ENCODE peak calls at places on chromosomes 16 and 17, in four cellular contexts. I is A549, R is K562, T is HepG2. X is an unnamed sample.

GRCh38 chr16:67678354-67679023 is 11.9 kb downstream of the C16orf86 start:
- DNase-seq in I (no peak), T (no peak), R (no peak), X (no peak)

GRCh38 chr17:19729900-19730299 is 13.5 kb upstream of the SLC47A2 start:
- DNase-seq in I (no peak), T (no peak), R (no peak), X (no peak)

GRCh38 chr16:56833243-56833970 is 31.6 kb upstream of the SLC12A3 start:
- DNase-seq in T (no peak), R (no peak), I (no peak), X (no peak)

GRCh38 chr17:32596666-32597065 is 109.9 kb downstream of the CDK5R1 start:
- DNase-seq in R (no peak), I (peak), T (no peak), X (no peak)

GRCh38 chr16:56898847-56899246 is 33.1 kb upstream of the HERPUD1 start:
- DNase-seq in R (no peak), T (no peak), I (no peak), X (no peak)

GRCh38 chr16:89331371-89332109 is 114.0 kb downstream of the ZNF778 start:
- DNase-seq in I (no peak), R (no peak), T (no peak), X (peak)

GRCh38 chr16:84471316-84471715 is 33.1 kb downstream of the MEAK7 start:
- DNase-seq in R (no peak), T (no peak), I (no peak), X (no peak)

GRCh38 chr17:21029032-21029431 is 13.8 kb downstream of the USP22 start:
- DNase-seq in I (peak), R (no peak), T (no peak), X (no peak)

GRCh38 chr17:47663997-47664941 is 14.6 kb downstream of the KPNB1 start:
- DNase-seq in I (peak), R (peak), T (peak), X (peak)

GRCh38 chr17:48529191-48529979 is 1.4 kb downstream of the HOXB1 start:
- DNase-seq in I (no peak), T (no peak), R (no peak), X (peak)

GRCh38 chr17:76370261-76370993 is 14.0 kb upstream of the SPHK1 start:
- DNase-seq in R (peak), T (no peak), I (peak), X (no peak)

GRCh38 chr16:13702614-13703013 is 217.3 kb upstream of the ERCC4 start:
- DNase-seq in I (no peak), R (no peak), T (no peak), X (no peak)

GRCh38 chr17:3740611-3741073 is 16.9 kb downstream of the HASPIN start:
- DNase-seq in R (no peak), I (no peak), T (no peak), X (no peak)

GRCh38 chr16:22030087-22030812 is 22.3 kb downstream of the MOSMO start:
- DNase-seq in T (peak), R (no peak), I (no peak), X (no peak)

GRCh38 chr17:69287168-69287567 is 39.8 kb downstream of the ABCA5 start:
- DNase-seq in T (no peak), I (peak), R (no peak), X (no peak)

GRCh38 chr16:73384561-73384960 is 336.6 kb upstream of the ZFHX3 start:
- DNase-seq in T (no peak), R (no peak), I (no peak), X (no peak)

GRCh38 chr17:34913001-34913400 is 48.3 kb downstream of the CCT6B start:
- DNase-seq in I (no peak), T (no peak), R (no peak), X (no peak)

GRCh38 chr17:1391577-1391976 is 8.4 kb downstream of the YWHAE start:
- DNase-seq in T (no peak), I (no peak), R (no peak), X (no peak)

GRCh38 chr16:54546481-54546880 is 259.9 kb upstream of the IRX3 start:
- DNase-seq in I (no peak), T (no peak), R (no peak), X (no peak)

GRCh38 chr17:14069251-14069981 is at the start of gene COX10:
- DNase-seq in T (peak), R (peak), I (peak), X (peak)

GRCh38 chr17:37067555-37068111 is 118.9 kb downstream of the AATF start:
- DNase-seq in T (peak), R (peak), I (peak), X (no peak)

GRCh38 chr17:62933986-62934385 is 32.0 kb upstream of the TANC2 start:
- DNase-seq in R (no peak), T (no peak), I (no peak), X (no peak)

GRCh38 chr16:3099395-3099731 is 269 bp upstream of the ZSCAN10 start:
- DNase-seq in R (no peak), T (no peak), I (no peak), X (no peak)

GRCh38 chr17:58364270-58364942 is 12.4 kb upstream of the SUPT4H1 start:
- DNase-seq in T (peak), R (peak), I (no peak), X (no peak)

GRCh38 chr17:29931253-29931932 is 1.4 kb upstream of the SSH2 start:
- DNase-seq in I (peak), T (peak), R (peak), X (peak)

GRCh38 chr17:27778193-27778592 is 22.1 kb downstream of the NOS2 start:
- DNase-seq in T (no peak), I (no peak), R (peak), X (no peak)

GRCh38 chr16:58503863-58504688 is 4.1 kb downstream of the NDRG4 start:
- DNase-seq in I (no peak), R (no peak), T (no peak), X (no peak)

GRCh38 chr16:15404792-15405191 is 9.2 kb downstream of the MPV17L start:
- DNase-seq in R (no peak), I (peak), T (no peak), X (no peak)

DNA sequence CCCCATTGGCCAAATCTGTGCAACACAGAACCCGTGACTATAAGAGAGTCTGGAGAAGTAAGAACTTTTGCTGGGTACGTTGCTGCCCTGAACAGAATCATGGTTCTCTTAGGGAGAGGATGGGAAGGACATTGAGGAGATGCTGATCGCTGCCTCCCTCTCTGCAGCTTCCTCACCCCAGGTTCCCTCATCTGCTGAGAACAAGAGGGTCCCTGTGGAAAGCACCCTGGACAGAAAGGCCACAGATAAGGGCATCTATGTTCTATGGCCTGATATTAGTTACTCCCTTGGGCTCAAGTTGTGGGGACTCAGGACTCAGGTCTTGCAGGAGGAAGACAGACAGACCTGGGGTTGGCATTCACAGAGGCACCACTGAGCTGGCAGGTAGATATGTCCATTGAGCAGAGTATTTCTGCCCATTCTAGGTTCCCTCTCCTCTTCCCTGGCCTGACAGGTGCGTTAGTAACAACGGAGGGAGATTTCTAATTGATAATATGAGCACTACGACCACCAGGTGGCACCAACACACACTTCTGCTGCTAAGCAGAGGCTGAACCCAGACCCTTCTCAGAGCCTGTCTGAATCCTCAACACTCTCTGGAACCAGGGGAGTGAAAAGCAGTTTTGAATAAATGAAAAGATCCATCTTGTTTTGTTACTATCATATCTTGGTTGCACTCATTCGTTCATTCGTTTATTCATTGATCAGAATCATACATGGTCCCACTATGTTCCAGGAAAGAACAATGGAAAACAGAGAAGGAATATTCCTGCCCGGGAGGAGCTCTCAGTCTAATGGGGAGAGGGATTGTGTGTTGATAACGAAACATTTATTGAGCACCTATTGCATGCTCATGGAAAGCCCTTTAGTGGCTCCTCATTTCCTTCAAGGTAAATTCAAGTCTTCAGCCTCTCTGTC is 56.4 kb downstream of the SLC6A2 start:
- DNase-seq in R (peak), T (peak), I (peak), X (peak)
- TF ChIP-seq HMGXB4 in R (no peak), T (no peak), I (no peak), X (no peak)

GRCh38 chr17:17414316-17414937 is 62.4 kb upstream of the MED9 start:
- DNase-seq in R (no peak), I (no peak), T (no peak), X (no peak)

GRCh38 chr17:17411692-17412091 is 65.1 kb upstream of the MED9 start:
- DNase-seq in I (no peak), T (no peak), R (no peak), X (no peak)

GRCh38 chr17:17413821-17414220 is 63.0 kb upstream of the MED9 start:
- DNase-seq in R (no peak), T (no peak), I (no peak), X (no peak)

GRCh38 chr17:17412331-17412730 is 64.5 kb upstream of the MED9 start:
- DNase-seq in I (peak), T (no peak), R (no peak), X (no peak)

GRCh38 chr17:17413215-17413792 is 63.5 kb upstream of the MED9 start:
- DNase-seq in I (no peak), T (peak), R (no peak), X (no peak)
- TF ChIP-seq HMGXB4 in I (no peak), T (no peak), R (no peak), X (no peak)

DNA sequence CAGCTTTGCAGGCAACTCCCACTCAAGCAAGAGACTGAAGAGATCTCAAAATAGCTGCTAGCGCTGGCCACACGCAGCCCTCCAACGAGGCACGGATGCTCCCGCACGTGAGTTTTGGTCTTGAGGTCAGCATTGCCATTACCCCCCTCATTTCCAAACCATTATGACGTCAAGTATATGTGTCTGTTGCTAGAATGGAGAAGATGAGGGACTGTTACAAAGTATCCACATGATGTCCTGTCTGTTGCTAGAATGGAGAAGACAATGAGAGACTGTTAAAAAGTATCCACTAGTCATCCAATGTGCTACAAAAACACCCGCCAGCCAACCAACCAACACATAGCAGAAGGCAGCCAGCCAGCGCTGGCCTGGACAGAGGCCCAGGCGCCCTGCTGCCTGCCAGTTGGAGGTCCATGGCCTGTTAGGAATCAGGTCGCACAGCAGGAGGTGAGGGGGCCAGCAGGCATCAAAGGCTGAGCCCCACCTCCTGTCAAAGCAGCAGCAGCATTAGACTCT is 24.8 kb downstream of the KLHDC4 start:
- DNase-seq in T (no peak), R (no peak), I (no peak), X (no peak)
- TF ChIP-seq HMGXB4 in T (no peak), R (no peak), I (no peak), X (no peak)

GRCh38 chr17:65535777-65536572 is 25.5 kb downstream of the AXIN2 start:
- DNase-seq in T (no peak), R (no peak), I (no peak), X (no peak)
- TF ChIP-seq HMGXB4 in T (no peak), R (no peak), I (no peak), X (no peak)

DNA sequence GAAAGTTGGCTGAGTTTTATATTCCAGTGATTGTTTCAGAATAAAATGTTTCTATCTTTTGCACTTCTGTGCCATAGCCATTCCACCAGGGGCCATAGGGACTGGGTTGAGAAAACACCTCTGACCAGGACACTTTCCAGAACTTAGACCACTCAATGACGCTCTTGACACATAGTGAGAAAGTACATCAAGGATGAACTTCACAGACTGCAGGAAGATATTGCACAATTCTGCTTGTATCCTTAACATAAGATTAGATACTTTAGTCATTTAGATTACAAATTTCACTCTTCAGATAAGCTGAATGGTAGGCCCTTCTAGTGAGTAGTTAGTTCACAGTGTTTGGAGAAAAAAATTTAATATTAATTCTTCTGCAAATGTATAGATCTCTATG is 13.0 kb upstream of the MPHOSPH6 start:
- DNase-seq in T (no peak), I (no peak), R (no peak), X (no peak)
- TF ChIP-seq HMGXB4 in T (no peak), I (no peak), R (no peak), X (no peak)

DNA sequence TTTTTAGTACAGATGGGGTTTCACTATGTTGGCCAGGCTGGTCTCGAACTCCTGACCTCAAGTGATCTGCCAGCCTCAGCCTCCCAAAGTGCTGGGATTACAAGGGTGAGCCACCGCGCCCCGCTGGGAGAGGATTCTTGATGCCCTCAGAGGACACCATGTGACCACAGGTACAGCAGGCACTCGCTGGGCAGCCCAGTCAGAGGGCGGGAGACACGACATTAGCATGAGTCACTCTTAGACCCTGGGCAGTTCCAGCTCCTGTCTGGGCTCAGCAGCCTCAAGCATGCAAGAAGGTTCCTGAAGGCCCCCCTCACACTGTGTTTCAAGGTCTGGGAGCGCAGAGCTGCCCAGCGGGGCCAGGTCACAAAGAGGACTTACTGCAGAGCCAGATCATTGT is 11.9 kb downstream of the STAC2 start:
- DNase-seq in I (peak), T (no peak), R (no peak), X (no peak)
- TF ChIP-seq HMGXB4 in I (no peak), T (no peak), R (no peak), X (no peak)

GRCh38 chr17:74840989-74841666 is 18.6 kb downstream of the GRIN2C start:
- DNase-seq in I (no peak), T (peak), R (peak), X (no peak)
- TF ChIP-seq HMGXB4 in I (no peak), T (no peak), R (no peak), X (no peak)

DNA sequence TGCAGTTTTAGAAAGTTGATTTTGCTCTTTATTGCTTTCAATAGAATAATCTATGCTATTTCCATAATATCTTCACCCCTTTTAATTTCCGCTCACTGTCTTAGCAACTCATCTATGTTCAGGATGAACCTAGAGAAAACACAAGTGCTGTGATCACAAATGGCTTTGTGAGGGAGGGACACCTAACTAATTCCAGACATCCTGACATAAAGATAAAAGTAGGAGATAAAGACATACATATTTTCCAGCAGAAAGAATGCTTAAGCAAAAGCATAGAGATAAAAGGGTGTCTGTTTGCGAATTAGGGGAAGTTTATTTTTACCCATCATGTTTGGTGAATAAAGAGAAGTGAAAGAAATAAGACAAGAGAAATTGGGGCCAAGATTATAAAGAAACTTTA is 254.2 kb downstream of the KCNJ2 start:
- DNase-seq in R (no peak), T (no peak), I (no peak), X (no peak)
- TF ChIP-seq HMGXB4 in R (no peak), T (no peak), I (no peak), X (no peak)

GRCh38 chr16:65572156-65572555 is 450.3 kb upstream of the CDH11 start:
- DNase-seq in I (no peak), T (no peak), R (no peak), X (no peak)
- TF ChIP-seq HMGXB4 in I (no peak), T (no peak), R (no peak), X (no peak)

X was measured in WTC11.